ENCODE peak calls at places on chromosomes 4 and X, in seven cellular contexts. R is NCI-H226, V is Caco-2, P is fibroblast of mammary gland, W is T47D, O is T-helper 2 cell, T is heart left ventricle. L is an unnamed sample.

GRCh38 chr4:10296730-10297129 is 160.5 kb downstream of the ZNF518B start:
- DNase-seq in W (no peak), R (no peak), T (peak; percentile 9), O (no peak), P (no peak), V (no peak), L (peak; percentile 57)

GRCh38 chr4:86942185-86942666 is 7.4 kb downstream of the AFF1 start:
- DNase-seq in O (no peak), T (no peak), R (peak; percentile 74), P (peak; percentile 31), V (peak; percentile 10), W (no peak), L (no peak)

GRCh38 chr4:166146806-166147540 is 273.9 kb downstream of the TLL1 start:
- DNase-seq in P (no peak), W (no peak), T (no peak), O (no peak), R (peak; percentile 94), V (no peak), L (no peak)

GRCh38 chr4:146311238-146311970 is 97.1 kb downstream of the REELD1 start:
- DNase-seq in R (no peak), P (no peak), O (no peak), V (no peak), T (no peak), W (no peak), L (no peak)

GRCh38 chr4:143410015-143410414 is 73.3 kb downstream of the GAB1 start:
- DNase-seq in W (no peak), P (no peak), O (no peak), R (no peak), T (no peak), V (no peak), L (no peak)

GRCh38 chrX:11509786-11510185 is 155.9 kb downstream of the ARHGAP6 start:
- DNase-seq in O (no peak), V (peak; percentile 68), W (no peak), P (no peak), T (no peak), R (peak; percentile 55), L (no peak)

GRCh38 chrX:82813671-82814078 is 694.4 kb upstream of the POU3F4 start:
- DNase-seq in W (no peak), T (no peak), V (peak; percentile 47), P (peak; percentile 79), O (no peak), R (peak; percentile 1), L (no peak)

GRCh38 chr4:19386786-19387185 is 864.9 kb upstream of the SLIT2 start:
- DNase-seq in R (no peak), T (no peak), V (no peak), O (no peak), P (no peak), W (no peak), L (no peak)

GRCh38 chr4:150209140-150209829 is 131.0 kb downstream of the DCLK2 start:
- DNase-seq in P (peak; percentile 76), W (no peak), R (peak; percentile 37), V (peak; percentile 71), O (peak; percentile 30), T (peak; percentile 64), L (peak; percentile 79)

GRCh38 chr4:148007303-148007702 is 275.4 kb downstream of the ARHGAP10 start:
- DNase-seq in O (no peak), P (peak; percentile 100), T (no peak), R (peak; percentile 98), W (no peak), V (no peak), L (no peak)

GRCh38 chr4:154082760-154083530 is 294.1 kb upstream of the SFRP2 start:
- DNase-seq in V (peak; percentile 18), O (no peak), R (peak; percentile 77), P (peak; percentile 64), W (no peak), T (no peak), L (no peak)

GRCh38 chr4:144906181-144906895 is 191.7 kb downstream of the ANAPC10 start:
- DNase-seq in T (no peak), P (no peak), O (no peak), R (peak; percentile 90), V (peak; percentile 2), W (no peak), L (no peak)

GRCh38 chrX:26952213-26952612 is 510.9 kb downstream of the PPP4R3C start:
- DNase-seq in R (no peak), W (no peak), V (no peak), O (no peak), T (no peak), P (no peak), L (no peak)

GRCh38 chr4:8328456-8328855 is 58.9 kb downstream of the HTRA3 start:
- DNase-seq in W (no peak), P (no peak), T (no peak), R (no peak), V (no peak), O (no peak), L (peak; percentile 45)

GRCh38 chr4:118282692-118283091 is 70.1 kb downstream of the PRSS12 start:
- DNase-seq in V (no peak), T (no peak), O (no peak), W (no peak), P (peak; percentile 88), R (peak; percentile 57), L (no peak)

GRCh38 chr4:110621328-110621812 is 1.5 kb downstream of the PITX2 start:
- DNase-seq in V (no peak), W (no peak), P (no peak), R (no peak), T (no peak), O (no peak), L (no peak)

GRCh38 chr4:99845708-99846469 is 29.3 kb downstream of the DAPP1 start:
- DNase-seq in T (no peak), O (peak; percentile 50), V (no peak), W (no peak), P (no peak), R (no peak), L (no peak)

GRCh38 chrX:132146456-132146855 is 18.6 kb upstream of the FRMD7 start:
- DNase-seq in O (peak; percentile 1), T (no peak), V (peak; percentile 8), R (no peak), P (no peak), W (no peak), L (no peak)

GRCh38 chrX:129983575-129984131 is 1.2 kb downstream of the BCORL1 start:
- DNase-seq in V (peak; percentile 24), W (no peak), T (peak; percentile 11), P (no peak), R (no peak), O (no peak), L (peak; percentile 60)

GRCh38 chr4:13484749-13485345 is 707 bp upstream of the RAB28 start:
- DNase-seq in O (no peak), V (no peak), P (peak; percentile 45), W (no peak), T (no peak), R (peak; percentile 8), L (no peak)

GRCh38 chrX:120446503-120446902 is 22.6 kb downstream of the LAMP2 start:
- DNase-seq in T (no peak), R (no peak), P (peak; percentile 84), V (no peak), W (no peak), O (no peak), L (no peak)

GRCh38 chr4:73019462-73020047 is 50.0 kb downstream of the COX18 start:
- DNase-seq in W (no peak), P (peak; percentile 58), R (no peak), O (peak; percentile 17), V (peak; percentile 44), T (no peak), L (no peak)

GRCh38 chrX:68718443-68718820 is 71.0 kb downstream of the STARD8 start:
- DNase-seq in W (no peak), V (no peak), O (no peak), R (no peak), P (no peak), T (no peak), L (peak; percentile 43)

GRCh38 chr4:16686195-16686594 is 212.2 kb downstream of the LDB2 start:
- DNase-seq in V (no peak), W (no peak), P (peak; percentile 89), R (peak; percentile 6), O (no peak), T (no peak), L (no peak)

GRCh38 chr4:70915048-70915815 is 13.1 kb downstream of the MOB1B start:
- DNase-seq in P (peak; percentile 31), O (no peak), T (no peak), W (no peak), R (peak; percentile 15), V (no peak), L (no peak)

GRCh38 chr4:118417325-118417724 is 64.5 kb upstream of the PRSS12 start:
- DNase-seq in T (no peak), P (no peak), R (peak; percentile 2), O (no peak), W (no peak), V (no peak), L (no peak)